ENCODE peak calls at places on chromosomes 6 and 20, in seven cellular contexts. L, P, Z, I, X, M and H are unnamed samples.

GRCh38 chr6:70108230-70108629 is 194.7 kb downstream of the COL9A1 start:
- DNase-seq in M (peak; percentile 61), Z (peak; percentile 54), P (no peak), I (no peak), X (peak; percentile 83), L (peak; percentile 10), H (peak; percentile 40)

GRCh38 chr6:142300758-142301251 is 1.0 kb upstream of the ADGRG6 start:
- DNase-seq in X (no peak), P (peak; percentile 72), I (peak; percentile 38), Z (peak; percentile 94), M (no peak), L (peak; percentile 12), H (peak; percentile 60)

GRCh38 chr6:139370047-139370706 is 4.3 kb downstream of the CITED2 start:
- DNase-seq in L (peak; percentile 86), I (peak; percentile 31), P (no peak), M (no peak), X (peak; percentile 90), Z (peak; percentile 12), H (peak; percentile 82)

GRCh38 chr6:27582928-27583725 is 110.2 kb upstream of the ZNF184 start:
- DNase-seq in P (no peak), Z (peak; percentile 86), L (peak; percentile 56), X (peak; percentile 94), M (peak; percentile 21), I (no peak), H (peak; percentile 78)

GRCh38 chr20:10658876-10659632 is 14.7 kb downstream of the JAG1 start:
- DNase-seq in P (no peak), L (no peak), Z (no peak), I (no peak), M (no peak), X (no peak), H (no peak)

GRCh38 chr6:101626264-101626663 is 232.8 kb downstream of the GRIK2 start:
- DNase-seq in X (peak; percentile 8), Z (no peak), P (no peak), I (no peak), L (no peak), M (peak; percentile 24), H (no peak)

GRCh38 chr20:7147220-7147601 is 379.7 kb downstream of the BMP2 start:
- DNase-seq in L (no peak), M (no peak), P (no peak), I (no peak), Z (no peak), X (no peak), H (no peak)

GRCh38 chr6:43221046-43221773 is 8.1 kb downstream of the DNPH1 start:
- DNase-seq in L (peak; percentile 10), P (no peak), I (no peak), Z (no peak), M (peak; percentile 47), X (no peak), H (peak; percentile 50)

GRCh38 chr6:84027340-84028183 is 6.0 kb upstream of the MRAP2 start:
- DNase-seq in Z (peak; percentile 74), L (peak; percentile 68), I (peak; percentile 66), X (no peak), M (peak; percentile 22), P (no peak), H (peak; percentile 95)

GRCh38 chr6:73519943-73520687 is 717 bp downstream of the EEF1A1 start:
- DNase-seq in Z (peak; percentile 43), I (peak; percentile 75), X (peak; percentile 69), P (no peak), M (peak; percentile 63), L (peak; percentile 59), H (peak; percentile 76)

GRCh38 chr6:99350573-99350972 is 1.1 kb upstream of the FAXC start:
- DNase-seq in X (no peak), I (peak; percentile 30), L (no peak), M (no peak), P (no peak), Z (no peak), H (no peak)

GRCh38 chr6:67640462-67640861 is 994.6 kb upstream of the ADGRB3 start:
- DNase-seq in L (peak; percentile 11), I (no peak), X (peak; percentile 78), M (no peak), Z (no peak), P (no peak), H (peak; percentile 61)

GRCh38 chr20:44552950-44553908 is 29.1 kb upstream of the PKIG start:
- DNase-seq in I (no peak), L (peak; percentile 78), M (no peak), X (peak; percentile 69), Z (peak; percentile 83), P (no peak), H (peak; percentile 90)

GRCh38 chr20:48614593-48615274 is 213.1 kb downstream of the PREX1 start:
- DNase-seq in M (no peak), L (no peak), I (no peak), X (no peak), Z (peak; percentile 38), P (no peak), H (no peak)

GRCh38 chr6:128276311-128276710 is 244.1 kb downstream of the PTPRK start:
- DNase-seq in I (no peak), X (no peak), P (no peak), L (no peak), Z (no peak), M (no peak), H (no peak)

GRCh38 chr20:51749674-51750036 is 18.5 kb downstream of the ATP9A start:
- DNase-seq in I (peak; percentile 37), Z (peak; percentile 73), P (no peak), M (no peak), X (no peak), L (peak; percentile 62), H (peak; percentile 91)

GRCh38 chr6:45997875-45998506 is 17.7 kb downstream of the CLIC5 start:
- DNase-seq in I (peak; percentile 3), L (no peak), Z (no peak), X (no peak), P (no peak), M (no peak), H (no peak)

GRCh38 chr6:170096803-170097504 is 193.9 kb downstream of the DLL1 start:
- DNase-seq in Z (no peak), X (no peak), M (no peak), L (no peak), I (peak; percentile 0), P (no peak), H (no peak)

GRCh38 chr6:95593025-95593424 is 15.7 kb downstream of the MANEA start:
- DNase-seq in X (no peak), L (no peak), Z (peak; percentile 77), I (peak; percentile 4), P (no peak), M (peak; percentile 7), H (peak; percentile 6)

GRCh38 chr20:15242773-15243172 is 905.4 kb upstream of the FLRT3 start:
- DNase-seq in I (no peak), P (no peak), M (no peak), Z (no peak), L (no peak), X (no peak), H (no peak)

GRCh38 chr6:81812416-81812815 is 59.9 kb upstream of the TENT5A start:
- DNase-seq in P (no peak), X (peak; percentile 66), M (peak; percentile 16), I (no peak), L (no peak), Z (no peak), H (no peak)

GRCh38 chr20:4434681-4435080 is 287.0 kb upstream of the PRND start:
- DNase-seq in I (no peak), P (no peak), X (no peak), M (no peak), Z (no peak), L (peak; percentile 49), H (no peak)

GRCh38 chr6:118864330-118865166 is 29.4 kb upstream of the ASF1A start:
- DNase-seq in I (no peak), M (no peak), P (no peak), Z (no peak), L (no peak), X (peak; percentile 46), H (peak; percentile 0)

GRCh38 chr6:46255528-46255927 is 84.7 kb upstream of the ENPP5 start:
- DNase-seq in M (no peak), L (no peak), Z (no peak), P (no peak), X (no peak), I (no peak), H (peak; percentile 56)

GRCh38 chr20:38789503-38790209 is 15.8 kb upstream of the PPP1R16B start:
- DNase-seq in Z (peak; percentile 65), X (no peak), P (peak; percentile 14), M (no peak), L (peak; percentile 35), I (no peak), H (peak; percentile 74)

GRCh38 chr20:63094767-63095499 is 88.2 kb upstream of the BHLHE23 start:
- DNase-seq in P (no peak), X (no peak), I (no peak), Z (no peak), L (no peak), M (no peak), H (no peak)

GRCh38 chr20:58893355-58894151 is 41.0 kb downstream of the GNAS start:
- DNase-seq in I (no peak), X (peak; percentile 30), M (no peak), P (no peak), Z (no peak), L (no peak), H (no peak)

GRCh38 chr6:16496982-16497823 is 258.8 kb downstream of the GMPR start:
- DNase-seq in M (no peak), L (no peak), X (no peak), Z (no peak), P (no peak), I (no peak), H (no peak)

GRCh38 chr6:81767163-81768000 is 14.9 kb upstream of the TENT5A start:
- DNase-seq in Z (peak; percentile 65), X (peak; percentile 38), I (no peak), P (no peak), L (peak; percentile 62), M (no peak), H (peak; percentile 86)

GRCh38 chr6:127520061-127520460 is 926 bp upstream of the MTCL3 start:
- DNase-seq in Z (no peak), X (peak; percentile 18), M (no peak), I (no peak), P (no peak), L (no peak), H (peak; percentile 22)

GRCh38 chr6:958531-958930 is 265.6 kb upstream of the EXOC2 start:
- DNase-seq in M (no peak), Z (peak; percentile 27), X (no peak), P (no peak), I (no peak), L (peak; percentile 97), H (peak; percentile 98)

GRCh38 chr20:38350879-38351775 is 4.8 kb downstream of the LBP start:
- DNase-seq in X (no peak), Z (no peak), M (peak; percentile 21), L (no peak), I (peak; percentile 38), P (no peak), H (no peak)

GRCh38 chr6:113442040-113442439 is 415.1 kb upstream of the MARCKS start:
- DNase-seq in M (no peak), L (no peak), X (no peak), Z (no peak), P (no peak), I (no peak), H (no peak)

GRCh38 chr6:157823001-157823522 is at the start of gene SNX9:
- DNase-seq in Z (peak; percentile 69), M (peak; percentile 76), I (peak; percentile 85), P (peak; percentile 29), L (peak; percentile 72), X (peak; percentile 87), H (peak; percentile 80)

GRCh38 chr6:69835414-69836179 is 30.8 kb upstream of the COL19A1 start:
- DNase-seq in X (peak; percentile 89), L (peak; percentile 42), I (peak; percentile 64), Z (peak; percentile 66), P (peak; percentile 52), M (peak; percentile 72), H (peak; percentile 65)

GRCh38 chr6:105932440-105932839 is 153.7 kb upstream of the PRDM1 start:
- DNase-seq in P (no peak), X (no peak), I (no peak), Z (peak; percentile 2), M (no peak), L (peak; percentile 7), H (no peak)

GRCh38 chr6:125989631-125990030 is 3.3 kb downstream of the TRMT11 start:
- DNase-seq in M (no peak), I (no peak), X (no peak), L (no peak), P (no peak), Z (peak; percentile 12), H (peak; percentile 42)

GRCh38 chr6:82298012-82298411 is 50.5 kb upstream of the IBTK start:
- DNase-seq in P (no peak), Z (peak; percentile 78), X (no peak), I (no peak), L (peak; percentile 18), M (peak; percentile 17), H (peak; percentile 74)